ENCODE peak calls at places on chromosomes 7 and 10, in four cellular contexts. L, U, I and X are unnamed samples.

GRCh38 chr7:32930378-32930777 is 26.9 kb upstream of the FKBP9 start:
- DNase-seq in I (no peak), U (no peak), L (no peak), X (no peak)

GRCh38 chr7:132738254-132738653 is 162.0 kb upstream of the PLXNA4 start:
- DNase-seq in U (peak; percentile 88), L (peak; percentile 90), I (no peak), X (peak; percentile 90)

GRCh38 chr10:67609996-67610793 is 85.8 kb downstream of the CTNNA3 start:
- DNase-seq in U (peak; percentile 57), L (no peak), I (no peak), X (no peak)

GRCh38 chr7:94436018-94436604 is 41.4 kb downstream of the COL1A2 start:
- DNase-seq in L (peak; percentile 74), U (peak; percentile 72), I (peak; percentile 33), X (peak; percentile 38)

GRCh38 chr10:686155-686931 is 3.1 kb downstream of the DIP2C start:
- DNase-seq in I (no peak), L (no peak), U (no peak), X (no peak)

GRCh38 chr10:71090330-71090729 is 122.0 kb upstream of the UNC5B start:
- DNase-seq in I (no peak), L (no peak), U (no peak), X (no peak)

GRCh38 chr10:123537188-123537961 is 128.8 kb upstream of the GPR26 start:
- DNase-seq in I (no peak), U (no peak), L (no peak), X (no peak)

GRCh38 chr10:124688889-124689670 is 55.1 kb downstream of the FAM53B start:
- DNase-seq in L (no peak), U (no peak), I (peak; percentile 81), X (no peak)

GRCh38 chr10:58300676-58301075 is 31.7 kb downstream of the CISD1 start:
- DNase-seq in U (no peak), I (no peak), L (no peak), X (no peak)

GRCh38 chr10:72389022-72389421 is 34.3 kb upstream of the DNAJB12 start:
- DNase-seq in I (no peak), U (no peak), L (no peak), X (no peak)

GRCh38 chr7:1432411-1433082 is 26.7 kb downstream of the MICALL2 start:
- DNase-seq in U (peak; percentile 53), I (peak; percentile 84), L (peak; percentile 49), X (no peak)

GRCh38 chr7:50685445-50686070 is 97.1 kb downstream of the GRB10 start:
- DNase-seq in U (no peak), L (no peak), I (no peak), X (no peak)

GRCh38 chr7:22786290-22786932 is 36.2 kb downstream of the TOMM7 start:
- DNase-seq in L (no peak), U (no peak), I (no peak), X (no peak)

GRCh38 chr10:110408203-110408871 is 89.4 kb upstream of the DUSP5 start:
- DNase-seq in L (peak; percentile 88), I (no peak), U (peak; percentile 89), X (no peak)

GRCh38 chr7:126718419-126718818 is 534.3 kb downstream of the GRM8 start:
- DNase-seq in U (no peak), L (no peak), I (no peak), X (no peak)

GRCh38 chr10:59312247-59312646 is 50.1 kb downstream of the FAM13C start:
- DNase-seq in U (no peak), L (no peak), I (no peak), X (no peak)

GRCh38 chr10:31071232-31071999 is 39.8 kb upstream of the ZNF438 start:
- DNase-seq in U (peak; percentile 77), L (peak; percentile 76), I (no peak), X (no peak)

GRCh38 chr10:77859200-77859864 is 67.2 kb downstream of the DLG5 start:
- DNase-seq in U (no peak), L (no peak), I (no peak), X (no peak)

GRCh38 chr7:132782777-132783633 is 206.7 kb upstream of the PLXNA4 start:
- DNase-seq in I (no peak), L (peak; percentile 54), U (peak; percentile 78), X (peak; percentile 73)

GRCh38 chr10:131173484-131174210 is 137.9 kb downstream of the TCERG1L start:
- DNase-seq in I (no peak), L (no peak), U (no peak), X (no peak)

GRCh38 chr10:83165164-83165563 is 974.1 kb upstream of the GHITM start:
- DNase-seq in U (no peak), L (no peak), I (no peak), X (no peak)

GRCh38 chr10:13701157-13701919 is 114.6 kb downstream of the PRPF18 start:
- DNase-seq in U (no peak), L (peak; percentile 67), I (no peak), X (no peak)

GRCh38 chr10:92894081-92894480 is 45.8 kb downstream of the EXOC6 start:
- DNase-seq in U (no peak), I (no peak), L (peak; percentile 11), X (no peak)

GRCh38 chr7:882336-883028 is 6.1 kb downstream of the GET4 start:
- DNase-seq in U (no peak), L (no peak), I (no peak), X (no peak)

GRCh38 chr10:62934258-62934657 is 118.1 kb upstream of the EGR2 start:
- DNase-seq in I (no peak), U (no peak), L (no peak), X (no peak)

GRCh38 chr7:83579740-83580139 is 69.2 kb downstream of the SEMA3E start:
- DNase-seq in U (peak; percentile 6), L (peak; percentile 14), I (no peak), X (no peak)

GRCh38 chr7:151539055-151539714 is 19.5 kb upstream of the RHEB start:
- DNase-seq in U (peak; percentile 26), L (peak; percentile 14), I (no peak), X (no peak)

GRCh38 chr10:128914681-128915080 is 552.4 kb upstream of the MGMT start:
- DNase-seq in L (no peak), U (no peak), I (no peak), X (no peak)

GRCh38 chr7:128450409-128450808 is 5.3 kb upstream of the HILPDA start:
- DNase-seq in L (no peak), U (no peak), I (no peak), X (no peak)

GRCh38 chr10:34360984-34361383 is 454.1 kb downstream of the PARD3 start:
- DNase-seq in L (no peak), I (no peak), U (no peak), X (no peak)